ENCODE peak calls at places on chromosomes 2 and 18, in ten cellular contexts. A is stimulated activated CD4-positive, alpha-beta T cell treated with anti-CD3 and anti-CD28 coated beads, Interleukin-12 subunit alpha, Interleukin-12 subunit beta, amount 100 ng/mL, for 24 hours; G is B cell; K is activated CD8-positive, alpha-beta T cell treated with anti-CD3 and anti-CD28 coated beads, Interleukin-2, amount 10 ng/mL, durations not matched to agents 7 days and 5 days; C is HT-29; V is effector CD4-positive, alpha-beta T cell; D is activated T-cell treated with anti-CD3 and anti-CD28 coated beads for 1 hour; O is NCI-H187; Q is GM10248; Z is astrocyte. P is an unnamed sample.
A peak's percentile ranks its signal among the peaks of the same experiment; 100 is the strongest.

GRCh38 chr2:4219571-4219970 is 516.2 kb downstream of the DCDC2C start:
- DNase-seq in D (no peak), O (no peak), G (no peak), K (no peak), C (no peak), A (no peak), Q (no peak), Z (no peak), V (no peak), P (no peak)

GRCh38 chr2:240643093-240643810 is 18.0 kb downstream of the GPR35 start:
- DNase-seq in O (no peak), C (no peak), Q (no peak), G (no peak), D (no peak), K (peak; percentile 13), V (no peak), Z (no peak), A (no peak), P (no peak)

GRCh38 chr18:45783097-45784075 is 42.1 kb upstream of the SIGLEC15 start:
- DNase-seq in O (no peak), V (no peak), K (no peak), D (no peak), G (no peak), Z (peak; percentile 81), C (no peak), Q (no peak), A (no peak), P (no peak)

GRCh38 chr2:150267651-150268415 is 219.6 kb downstream of the RND3 start:
- DNase-seq in C (no peak), Z (no peak), D (no peak), A (no peak), V (no peak), K (no peak), Q (no peak), O (no peak), G (no peak), P (no peak)

GRCh38 chr2:3575534-3576324 is 669 bp downstream of the RPS7 start:
- DNase-seq in D (peak; percentile 11), V (peak; percentile 25), A (no peak), K (peak; percentile 42), C (peak; percentile 31), Z (no peak), Q (no peak), G (peak; percentile 46), O (no peak), P (peak; percentile 32)

GRCh38 chr2:234794866-234795265 is 157.0 kb upstream of the SH3BP4 start:
- DNase-seq in O (no peak), K (no peak), D (no peak), Q (no peak), V (no peak), A (no peak), C (no peak), Z (no peak), G (no peak), P (no peak)

GRCh38 chr2:2271471-2271941 is 59.6 kb downstream of the MYT1L start:
- DNase-seq in A (no peak), Z (peak; percentile 15), V (no peak), K (no peak), G (no peak), D (no peak), Q (no peak), O (no peak), C (no peak), P (no peak)

GRCh38 chr2:118224144-118224887 is 136.0 kb downstream of the INSIG2 start:
- DNase-seq in A (peak; percentile 22), D (peak; percentile 20), Q (peak; percentile 52), K (peak; percentile 55), G (peak; percentile 68), C (peak; percentile 22), Z (no peak), O (no peak), V (no peak), P (peak; percentile 47)

GRCh38 chr18:56470679-56471345 is 167.6 kb downstream of the TXNL1 start:
- DNase-seq in C (no peak), D (no peak), O (no peak), Q (no peak), G (no peak), V (no peak), Z (no peak), A (no peak), K (no peak), P (no peak)